ENCODE peak calls at places on chromosomes 4 and X, in seven cellular contexts. A is GM04503; E is GM06990; S is stimulated activated CD4-positive, alpha-beta T cell treated with anti-CD3 and anti-CD28 coated beads, Interleukin-2, amount 100 ng/mL, for 24 hours; T is nephron progenitor cell; O is thoracic aorta; G is iPS DF 6.9. R is an unnamed sample.

GRCh38 chrX:100410901-100411801 is 1.1 kb upstream of the PCDH19 start:
- DNase-seq in E (no peak), A (no peak), G (no peak), O (no peak), S (no peak), T (peak; percentile 61), R (no peak)

GRCh38 chrX:119693996-119694451 is 1.1 kb upstream of the SEPTIN6 start:
- DNase-seq in T (peak; percentile 33), G (no peak), O (no peak), S (no peak), E (no peak), A (no peak), R (peak; percentile 37)

GRCh38 chrX:43860646-43861370 is 21.4 kb downstream of the MAOB start:
- DNase-seq in T (no peak), A (no peak), O (no peak), E (no peak), G (no peak), S (no peak), R (no peak)

GRCh38 chr4:3305610-3306371 is 13.0 kb downstream of the RGS12 start:
- DNase-seq in S (no peak), A (no peak), E (no peak), O (no peak), G (no peak), T (no peak), R (peak; percentile 71)

GRCh38 chr4:127870688-127871087 is 10.0 kb upstream of the PLK4 start:
- DNase-seq in S (no peak), E (no peak), O (no peak), G (no peak), T (no peak), A (peak; percentile 59), R (no peak)

GRCh38 chr4:184320630-184321029 is 103.0 kb upstream of the ENPP6 start:
- DNase-seq in A (no peak), S (no peak), G (no peak), E (no peak), O (no peak), T (no peak), R (no peak)

GRCh38 chr4:36676139-36677050 is 395.0 kb downstream of the DTHD1 start:
- DNase-seq in T (no peak), E (no peak), G (no peak), O (no peak), S (no peak), A (no peak), R (no peak)

GRCh38 chrX:132401935-132402334 is 86.9 kb downstream of the MBNL3 start:
- DNase-seq in A (no peak), G (no peak), O (no peak), E (no peak), T (no peak), S (no peak), R (no peak)

GRCh38 chr4:99022566-99022965 is 27.0 kb downstream of the METAP1 start:
- DNase-seq in E (no peak), S (no peak), G (no peak), O (no peak), A (no peak), T (no peak), R (no peak)

R was measured in suprapubic skin.